ENCODE peak calls at places on chromosomes 4 and X, in ten cellular contexts. G, Z, E, J, F, T, H, K, L and S are unnamed samples.
A peak's percentile ranks its signal among the peaks of the same experiment; 100 is the strongest.

GRCh38 chr4:81398379-81398778 is 73.3 kb downstream of the RASGEF1B start:
- DNase-seq in F (no peak), H (no peak), T (no peak), K (no peak), L (no peak), Z (no peak), J (no peak), G (no peak), E (no peak), S (no peak)

GRCh38 chr4:187666634-187667033 is 328.9 kb upstream of the ZFP42 start:
- DNase-seq in H (no peak), F (peak; percentile 19), L (no peak), T (no peak), G (no peak), E (no peak), Z (no peak), J (no peak), K (no peak), S (no peak)

GRCh38 chr4:184417802-184418511 is 56.4 kb downstream of the IRF2 start:
- DNase-seq in J (no peak), F (peak; percentile 62), E (peak; percentile 67), Z (peak; percentile 62), L (peak; percentile 14), T (no peak), G (no peak), H (peak; percentile 60), K (no peak), S (no peak)

GRCh38 chrX:47751670-47752069 is 85.0 kb upstream of the ZNF81 start:
- DNase-seq in F (peak; percentile 8), K (peak; percentile 54), J (no peak), Z (no peak), T (peak; percentile 0), L (peak; percentile 10), E (peak; percentile 60), H (peak; percentile 25), G (peak; percentile 63), S (no peak)

GRCh38 chr4:139524062-139524631 is 31.9 kb downstream of the SETD7 start:
- DNase-seq in J (no peak), E (no peak), Z (no peak), L (no peak), G (no peak), H (no peak), T (no peak), K (no peak), F (peak; percentile 25), S (no peak)

GRCh38 chrX:104284407-104285000 is 29.8 kb upstream of the ESX1 start:
- DNase-seq in K (no peak), J (no peak), E (no peak), H (no peak), F (no peak), T (no peak), L (no peak), G (no peak), Z (no peak), S (no peak)

GRCh38 chr4:98794565-98795205 is 134.2 kb downstream of the EIF4E start:
- DNase-seq in E (peak; percentile 58), G (no peak), L (no peak), K (no peak), J (no peak), H (no peak), F (peak; percentile 45), Z (peak; percentile 60), T (no peak), S (no peak)

GRCh38 chr4:43242611-43243010 is 350.1 kb downstream of the GRXCR1 start:
- DNase-seq in K (no peak), L (no peak), G (no peak), Z (no peak), F (no peak), H (no peak), E (peak; percentile 84), T (no peak), J (no peak), S (no peak)

GRCh38 chr4:39750216-39750615 is 52.3 kb downstream of the UBE2K start:
- DNase-seq in F (no peak), K (no peak), E (peak; percentile 9), H (no peak), L (no peak), Z (no peak), G (no peak), T (no peak), J (no peak), S (no peak)

GRCh38 chrX:118530537-118530936 is 34.9 kb downstream of the DOCK11 start:
- DNase-seq in J (no peak), G (no peak), F (peak; percentile 51), E (peak; percentile 61), H (no peak), T (no peak), K (no peak), Z (no peak), L (no peak), S (no peak)

GRCh38 chrX:146264763-146265375 is 447.2 kb downstream of the SLITRK2 start:
- DNase-seq in L (no peak), J (no peak), H (no peak), K (no peak), G (no peak), F (no peak), E (no peak), T (no peak), Z (no peak), S (no peak)
- H3K9me3 ChIP-seq in L (no peaks in the 10 kb centered on the region), J (no peaks in the 10 kb centered on the region), H (no peaks in the 10 kb centered on the region), K (no peaks in the 10 kb centered on the region), G (no peaks in the 10 kb centered on the region), F (peaks cover 3% of the 10 kb centered on the region), E (peaks cover 3% of the 10 kb centered on the region), T (no peaks in the 10 kb centered on the region), Z (peaks cover 4% of the 10 kb centered on the region), S (no peaks in the 10 kb centered on the region)

GRCh38 chrX:78618987-78619386 is 40.1 kb downstream of the RTL3 start:
- DNase-seq in Z (no peak), F (no peak), T (no peak), L (no peak), H (no peak), G (no peak), E (no peak), K (no peak), J (no peak), S (no peak)

GRCh38 chrX:78619829-78620228 is 39.3 kb downstream of the RTL3 start:
- DNase-seq in F (no peak), K (no peak), T (no peak), E (peak; percentile 60), Z (no peak), J (no peak), G (no peak), H (no peak), L (no peak), S (no peak)

GRCh38 chrX:78614264-78614663 is 44.9 kb downstream of the RTL3 start:
- DNase-seq in H (no peak), L (no peak), G (no peak), F (no peak), E (no peak), T (no peak), K (no peak), J (no peak), Z (no peak), S (no peak)
- H3K9me3 ChIP-seq in H (no peaks in the 10 kb centered on the region), L (no peaks in the 10 kb centered on the region), G (no peaks in the 10 kb centered on the region), F (peaks cover 9% of the 10 kb centered on the region), E (no peaks in the 10 kb centered on the region), T (no peaks in the 10 kb centered on the region), K (no peaks in the 10 kb centered on the region), J (no peaks in the 10 kb centered on the region), Z (no peaks in the 10 kb centered on the region), S (no peaks in the 10 kb centered on the region)

DNA sequence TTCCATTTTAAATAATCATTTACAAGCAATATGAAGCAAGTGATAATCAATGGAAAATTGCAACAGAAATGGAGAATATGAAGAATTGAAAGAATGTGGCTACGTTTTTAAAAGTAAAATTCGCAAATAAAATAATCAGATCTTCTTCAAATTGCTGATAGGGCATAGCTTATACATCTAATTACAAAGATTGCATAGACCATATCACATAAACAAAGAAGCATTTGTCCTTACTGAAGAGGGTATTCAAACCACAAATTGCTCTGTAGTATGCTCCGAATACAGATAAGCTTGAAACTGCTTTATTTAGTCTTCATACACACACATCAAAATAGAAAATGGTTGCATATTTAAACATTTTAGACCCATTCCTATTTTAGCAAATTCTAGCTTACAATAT is 206.8 kb upstream of the SLIT2 start:
- DNase-seq in Z (no peak), H (no peak), G (no peak), E (peak; percentile 3), T (no peak), F (no peak), J (no peak), L (no peak), K (no peak), S (no peak)
- H3K9me3 ChIP-seq in Z (no peaks in the 10 kb centered on the region), H (no peaks in the 10 kb centered on the region), G (no peaks in the 10 kb centered on the region), E (no peaks in the 10 kb centered on the region), T (no peaks in the 10 kb centered on the region), F (no peaks in the 10 kb centered on the region), J (no peaks in the 10 kb centered on the region), L (no peaks in the 10 kb centered on the region), K (no peaks in the 10 kb centered on the region), S (no peaks in the 10 kb centered on the region)

GRCh38 chr4:110629780-110630500 is 7.1 kb upstream of the PITX2 start:
- DNase-seq in Z (no peak), L (no peak), J (no peak), F (no peak), E (no peak), K (no peak), T (no peak), G (no peak), H (no peak), S (no peak)

GRCh38 chr4:110626532-110627153 is 3.8 kb upstream of the PITX2 start:
- DNase-seq in L (no peak), F (no peak), H (no peak), T (no peak), Z (no peak), K (no peak), G (no peak), J (no peak), E (no peak), S (no peak)

GRCh38 chr4:110629214-110629754 is 6.4 kb upstream of the PITX2 start:
- DNase-seq in K (no peak), F (no peak), H (no peak), G (no peak), L (no peak), E (no peak), J (no peak), Z (no peak), T (no peak), S (no peak)

GRCh38 chr4:110630621-110631402 is 7.9 kb upstream of the PITX2 start:
- DNase-seq in L (no peak), F (no peak), H (no peak), K (no peak), G (no peak), Z (no peak), J (no peak), E (no peak), T (no peak), S (no peak)

DNA sequence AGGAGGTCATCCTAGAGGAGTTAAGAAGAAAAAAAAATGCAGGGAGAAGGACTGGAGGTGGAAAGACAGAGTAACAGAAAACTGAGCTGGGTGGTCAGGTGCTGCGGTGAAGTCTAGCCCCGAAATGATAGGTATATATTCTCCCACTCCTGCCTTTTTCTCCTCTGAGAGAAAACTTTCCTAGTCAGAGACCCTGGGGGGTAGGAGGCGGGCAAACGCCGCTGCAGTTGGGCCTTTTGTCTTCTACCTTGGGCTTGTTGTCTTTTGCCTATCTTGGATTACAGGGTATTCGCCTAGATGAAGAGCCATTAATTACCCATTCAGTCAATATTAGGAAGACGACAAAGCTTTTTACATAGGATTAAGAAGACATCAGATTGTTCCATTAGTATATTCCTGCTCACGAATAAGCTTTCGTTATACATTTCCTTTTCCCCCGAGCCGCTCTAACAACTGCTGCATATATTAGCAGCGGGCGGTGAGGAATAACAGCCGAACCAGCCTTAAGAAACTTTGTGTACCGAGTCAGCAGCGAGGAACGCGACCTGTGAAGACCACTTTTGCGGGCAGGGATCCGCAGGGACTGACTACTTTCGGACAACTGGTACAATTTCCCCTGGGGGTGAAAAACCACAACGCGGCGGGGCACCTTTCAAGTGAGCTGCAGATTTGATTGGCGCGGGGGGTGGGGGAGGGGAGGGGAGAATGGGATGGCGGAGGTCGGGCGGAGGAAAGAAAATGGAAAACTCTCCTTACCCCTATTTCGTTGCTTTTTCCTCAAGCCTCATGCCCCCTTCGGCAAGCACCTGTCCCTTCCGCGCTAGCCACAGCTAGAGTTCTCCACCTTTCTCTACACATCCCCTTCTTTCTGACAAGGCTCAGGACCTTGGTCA is 5.7 kb upstream of the PITX2 start:
- DNase-seq in H (no peak), J (no peak), Z (no peak), F (no peak), T (no peak), L (no peak), G (no peak), E (no peak), K (no peak), S (no peak)
- H3K9me3 ChIP-seq in H (no peaks in the 10 kb centered on the region), J (no peaks in the 10 kb centered on the region), Z (no peaks in the 10 kb centered on the region), F (no peaks in the 10 kb centered on the region), T (no peaks in the 10 kb centered on the region), L (no peaks in the 10 kb centered on the region), G (no peaks in the 10 kb centered on the region), E (no peaks in the 10 kb centered on the region), K (no peaks in the 10 kb centered on the region), S (no peaks in the 10 kb centered on the region)